ENCODE peak calls at places on chromosomes 2 and 18, in four cellular contexts. G is retina, M is activated T-cell treated with anti-CD3 and anti-CD28 coated beads for 1 hour, D is WTC11. N is an unnamed sample.

GRCh38 chr2:15941970-15942710 is 1.8 kb downstream of the MYCN start:
- DNase-seq in D (peak), M (no peak), G (peak), N (no peak)

GRCh38 chr2:85071096-85071495 is 62.1 kb upstream of the TCF7L1 start:
- DNase-seq in M (no peak), G (no peak), D (no peak), N (no peak)

GRCh38 chr2:120677696-120678095 is 58.0 kb upstream of the GLI2 start:
- DNase-seq in M (no peak), G (no peak), D (no peak), N (no peak)

GRCh38 chr18:25262920-25263319 is 89.0 kb downstream of the ZNF521 start:
- DNase-seq in G (no peak), M (no peak), D (no peak), N (no peak)

GRCh38 chr18:23852236-23853045 is 162.1 kb upstream of the TTC39C start:
- DNase-seq in D (no peak), M (no peak), G (no peak), N (no peak)

GRCh38 chr18:13216732-13217465 is 1.7 kb upstream of the LDLRAD4 start:
- DNase-seq in D (peak), G (peak), M (peak), N (peak)

GRCh38 chr2:226063704-226064390 is 664.3 kb downstream of the NYAP2 start:
- DNase-seq in G (no peak), D (no peak), M (no peak), N (no peak)

GRCh38 chr18:1624612-1625011 is 719.9 kb downstream of the ADCYAP1 start:
- DNase-seq in M (no peak), D (no peak), G (no peak), N (no peak)

GRCh38 chr2:48508461-48509124 is 21.4 kb upstream of the STON1 start:
- DNase-seq in G (peak), M (no peak), D (no peak), N (no peak)

GRCh38 chr2:110979834-110980612 is 140.7 kb upstream of the BCL2L11 start:
- DNase-seq in D (no peak), G (no peak), M (no peak), N (no peak)

GRCh38 chr2:109209412-109209811 is 80.4 kb downstream of the SH3RF3 start:
- DNase-seq in G (no peak), D (no peak), M (no peak), N (no peak)

GRCh38 chr18:2851771-2852170 is 5.0 kb downstream of the EMILIN2 start:
- DNase-seq in G (no peak), M (no peak), D (no peak), N (no peak)

GRCh38 chr2:23436346-23437099 is 51.5 kb downstream of the KLHL29 start:
- DNase-seq in D (peak), M (no peak), G (no peak), N (no peak)

GRCh38 chr18:58044370-58045264 is 591 bp downstream of the NEDD4L start:
- DNase-seq in G (peak), M (peak), D (peak), N (peak)

GRCh38 chr2:104976603-104977120 is 61.2 kb upstream of the MRPS9 start:
- DNase-seq in D (peak), M (no peak), G (no peak), N (peak)

GRCh38 chr2:13681936-13682335 is 950.6 kb upstream of the LRATD1 start:
- DNase-seq in D (no peak), M (no peak), G (no peak), N (no peak)

GRCh38 chr2:229269146-229269545 is 1.9 kb downstream of the PID1 start:
- DNase-seq in G (no peak), D (no peak), M (no peak), N (no peak)

GRCh38 chr2:136310005-136310495 is 192.1 kb upstream of the CXCR4 start:
- DNase-seq in D (no peak), M (no peak), G (no peak), N (no peak)

GRCh38 chr18:12750076-12750707 is 47.4 kb downstream of the PSMG2 start:
- DNase-seq in D (no peak), G (no peak), M (no peak), N (no peak)

GRCh38 chr2:113225505-113226259 is 51.9 kb downstream of the PSD4 start:
- DNase-seq in G (peak), M (no peak), D (peak), N (no peak)

GRCh38 chr2:219289195-219289536 is 10.0 kb downstream of the DNAJB2 start:
- DNase-seq in D (no peak), M (no peak), G (no peak), N (no peak)

GRCh38 chr2:101063352-101063751 is 61.3 kb downstream of the RPL31 start:
- DNase-seq in D (no peak), M (no peak), G (no peak), N (no peak)

GRCh38 chr2:189841019-189841418 is 56.8 kb downstream of the PMS1 start:
- DNase-seq in G (no peak), D (no peak), M (no peak), N (no peak)

GRCh38 chr2:20596973-20597867 is 53.7 kb downstream of the HS1BP3 start:
- DNase-seq in G (no peak), M (no peak), D (peak), N (no peak)

GRCh38 chr2:233828546-233829192 is 25.7 kb downstream of the HJURP start:
- DNase-seq in D (no peak), M (no peak), G (no peak), N (no peak)

GRCh38 chr2:205500951-205501350 is 181.3 kb upstream of the NRP2 start:
- DNase-seq in G (no peak), M (no peak), D (no peak), N (no peak)

GRCh38 chr18:49690307-49690706 is 123.0 kb downstream of the ACAA2 start:
- DNase-seq in G (no peak), D (no peak), M (no peak), N (no peak)

GRCh38 chr18:69580107-69580506 is 179.4 kb downstream of the DOK6 start:
- DNase-seq in M (no peak), D (no peak), G (no peak), N (no peak)

GRCh38 chr2:2528801-2529200 is 197.7 kb upstream of the MYT1L start:
- DNase-seq in D (no peak), M (no peak), G (no peak), N (no peak)

GRCh38 chr2:39550701-39551285 is 113.7 kb upstream of the MAP4K3 start:
- DNase-seq in G (no peak), M (no peak), D (no peak), N (no peak)

GRCh38 chr2:17830053-17831034 is 14.1 kb downstream of the MSGN1 start:
- DNase-seq in G (peak), D (peak), M (peak), N (no peak)

GRCh38 chr2:10285191-10285577 is 17.5 kb upstream of the HPCAL1 start:
- DNase-seq in M (no peak), G (no peak), D (no peak), N (no peak)

GRCh38 chr2:234673961-234674759 is 177.3 kb upstream of the ARL4C start:
- DNase-seq in M (no peak), D (no peak), G (no peak), N (no peak)

GRCh38 chr2:165601866-165602636 is 132.6 kb downstream of the CSRNP3 start:
- DNase-seq in D (no peak), M (no peak), G (no peak), N (no peak)

GRCh38 chr2:212539145-212539880 is 711 bp upstream of the ERBB4 start:
- DNase-seq in M (no peak), G (no peak), D (peak), N (no peak)

GRCh38 chr2:73228631-73229030 is 4.4 kb downstream of the PRADC1 start:
- DNase-seq in D (no peak), M (no peak), G (no peak), N (no peak)

GRCh38 chr2:219766658-219767057 is 139.2 kb downstream of the SLC4A3 start:
- DNase-seq in D (no peak), G (no peak), M (no peak), N (no peak)

GRCh38 chr2:173734686-173735308 is 230.4 kb downstream of the SP3 start:
- DNase-seq in G (no peak), M (no peak), D (no peak), N (no peak)

GRCh38 chr2:42876280-42876840 is 84.0 kb upstream of the HAAO start:
- DNase-seq in G (no peak), M (no peak), D (no peak), N (no peak)